ENCODE peak calls at places on chromosomes 16 and 17, in seven cellular contexts. W, U, S, J, K, O and G are unnamed samples.

GRCh38 chr16:57970319-57970718 is 609 bp downstream of the CNGB1 start:
- DNase-seq in U (no peak), J (no peak), W (no peak), K (no peak), O (no peak), S (no peak), G (no peak)

GRCh38 chr16:1221628-1222552 is 3.2 kb downstream of the TPSG1 start:
- DNase-seq in S (no peak), O (no peak), K (no peak), W (no peak), J (no peak), U (no peak), G (no peak)

GRCh38 chr16:68548947-68549346 is 9.9 kb downstream of the ZFP90 start:
- DNase-seq in U (no peak), W (no peak), O (no peak), K (no peak), J (no peak), S (no peak), G (no peak)

GRCh38 chr17:78925662-78926555 is 722 bp upstream of the TIMP2 start:
- DNase-seq in S (peak), J (peak), K (no peak), U (peak), W (no peak), O (peak), G (peak)

GRCh38 chr17:7656958-7657715 is 6.4 kb downstream of the ATP1B2 start:
- DNase-seq in J (no peak), O (peak), U (no peak), S (no peak), K (no peak), W (no peak), G (no peak)

GRCh38 chr16:28845173-28846079 is 722 bp downstream of the TUFM start:
- DNase-seq in J (no peak), O (no peak), U (peak), W (peak), S (no peak), K (no peak), G (peak)

GRCh38 chr16:24046442-24046841 is 209.7 kb upstream of the CACNG3 start:
- DNase-seq in K (no peak), U (no peak), O (no peak), J (no peak), S (no peak), W (no peak), G (no peak)

GRCh38 chr17:49521521-49522185 is 26.6 kb downstream of the NGFR start:
- DNase-seq in J (no peak), W (no peak), U (no peak), S (no peak), O (no peak), K (no peak), G (no peak)

GRCh38 chr17:39650121-39650579 is 13.2 kb downstream of the STARD3 start:
- DNase-seq in S (no peak), W (no peak), K (no peak), J (no peak), O (no peak), U (no peak), G (no peak)

GRCh38 chr17:21283482-21284318 is 811 bp upstream of the MAP2K3 start:
- DNase-seq in K (no peak), U (no peak), O (peak), S (no peak), J (no peak), W (no peak), G (peak)

GRCh38 chr17:35087731-35088646 is 24.5 kb upstream of the RFFL start:
- DNase-seq in W (peak), O (peak), K (peak), U (peak), J (peak), S (peak), G (peak)

GRCh38 chr17:1639549-1639948 is 6.0 kb downstream of the SCARF1 start:
- DNase-seq in W (no peak), J (no peak), U (no peak), O (no peak), S (peak), K (no peak), G (no peak)

DNA sequence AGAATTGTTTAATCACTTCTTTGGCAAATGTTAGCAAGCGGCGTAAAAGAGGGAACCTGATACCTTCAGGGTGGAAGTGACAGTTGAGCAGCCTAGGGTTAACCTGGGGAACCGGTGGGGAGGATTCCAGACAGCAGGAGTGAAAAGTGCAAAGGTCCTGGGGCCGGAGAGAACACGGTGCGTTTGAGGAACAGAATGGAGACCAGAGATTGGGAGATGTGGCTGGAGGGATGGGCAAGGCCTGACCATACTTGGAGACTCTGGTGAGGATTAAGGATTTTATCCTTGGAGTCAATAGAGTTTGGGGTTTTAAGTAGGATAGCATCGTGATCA is 2.3 kb upstream of the ZNF500 start:
- DNase-seq in O (no peak), J (no peak), W (peak), S (no peak), U (no peak), K (no peak), G (no peak)
- H3K4me3 ChIP-seq in O (peak), J (peak), W (no peak), S (no peak), U (no peak), K (peak), G (peak)

DNA sequence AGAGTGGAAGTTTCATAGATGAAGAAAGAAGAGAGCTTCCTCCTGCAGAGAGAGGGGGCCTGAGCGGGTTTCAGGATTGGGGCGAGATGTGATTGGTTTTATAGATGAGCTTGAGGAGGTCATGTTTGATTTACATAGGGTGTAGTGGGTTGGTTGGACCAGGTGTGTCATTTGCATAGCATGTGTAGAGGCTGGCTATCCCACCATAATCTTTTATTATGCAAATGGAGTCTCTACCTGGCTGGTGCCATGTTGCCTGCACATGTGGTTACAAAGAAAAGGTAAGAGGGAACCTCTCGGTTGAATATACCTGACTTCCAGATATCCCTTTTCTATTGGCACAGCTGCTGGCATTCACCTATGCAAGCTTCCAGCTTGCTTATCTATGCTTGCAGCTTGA is 228.1 kb downstream of the BCAS3 start:
- DNase-seq in U (no peak), S (no peak), J (no peak), K (no peak), W (no peak), O (no peak), G (no peak)
- H3K4me3 ChIP-seq in U (no peak), S (no peak), J (no peak), K (no peak), W (no peak), O (no peak), G (no peak)

DNA sequence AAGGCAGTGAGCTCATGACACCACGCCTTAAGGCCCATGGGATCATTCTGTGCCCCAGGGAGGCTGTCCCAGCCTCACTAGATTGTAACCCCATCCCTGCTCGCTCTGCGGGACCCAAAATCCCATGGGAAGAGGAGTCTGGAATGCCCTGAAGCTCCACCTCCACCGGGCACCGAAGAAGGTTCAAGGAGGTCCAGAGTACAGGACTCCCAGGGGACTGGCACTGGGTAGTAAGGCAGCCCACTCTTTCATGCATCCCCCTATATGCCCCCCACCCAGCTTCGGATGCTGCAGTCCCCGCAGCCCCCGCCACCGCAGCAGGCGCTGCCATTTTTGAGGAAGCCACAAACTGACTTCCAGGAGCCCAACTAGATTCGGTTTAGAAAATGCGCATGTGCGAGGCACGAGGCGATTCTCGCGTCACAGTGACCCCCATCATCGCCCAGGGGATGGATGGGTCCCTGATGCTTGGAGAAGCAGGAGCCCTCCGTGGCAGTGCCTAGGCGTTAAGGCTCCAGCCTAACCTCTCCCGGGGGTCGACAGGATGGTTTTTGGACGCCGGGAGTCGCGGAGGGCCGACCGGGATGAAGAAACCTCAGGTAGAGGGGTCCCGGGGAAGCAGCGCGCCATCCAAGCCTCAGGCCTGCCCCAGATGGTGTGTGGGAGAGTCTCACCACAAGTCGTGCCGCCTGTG is 1681.0 kb downstream of the TP53TG3F start:
- DNase-seq in S (no peak), O (no peak), U (no peak), W (no peak), J (no peak), K (no peak), G (no peak)
- H3K4me3 ChIP-seq in S (no peak), O (no peak), U (no peak), W (no peak), J (no peak), K (no peak), G (no peak)

GRCh38 chr17:2710075-2710803 is 1.3 kb downstream of the CLUH start:
- DNase-seq in O (no peak), K (no peak), W (peak), S (no peak), U (peak), J (no peak), G (no peak)

GRCh38 chr17:2710804-2711607 is 558 bp downstream of the CLUH start:
- DNase-seq in U (peak), K (no peak), J (no peak), S (peak), W (peak), O (no peak), G (no peak)

GRCh38 chr17:2713881-2714280 is 2.3 kb upstream of the CLUH start:
- DNase-seq in J (no peak), S (no peak), O (no peak), K (no peak), W (no peak), U (no peak), G (no peak)

GRCh38 chr17:2711608-2712299 is at the start of gene CLUH:
- DNase-seq in W (peak), K (peak), S (peak), O (peak), U (peak), J (peak), G (peak)

GRCh38 chr17:2712300-2713043 is 908 bp upstream of the CLUH start:
- DNase-seq in J (no peak), U (no peak), K (no peak), S (no peak), O (no peak), W (no peak), G (no peak)
- H3K4me3 ChIP-seq in J (peak), U (peak), K (peak), S (peak), O (peak), W (no peak), G (peak)

GRCh38 chr17:81256616-81257015 is 17.5 kb downstream of the NDUFAF8 start:
- DNase-seq in K (no peak), J (no peak), U (no peak), O (peak), S (no peak), W (no peak), G (peak)
- H3K4me3 ChIP-seq in K (no peak), J (no peak), U (no peak), O (no peak), S (no peak), W (no peak), G (no peak)